ENCODE peak calls at places on chromosomes 11 and 22, in four cellular contexts. One of them, this sample, is unnamed.

GRCh38 chr22:18109410-18110193 is 1.0 kb upstream of the TUBA8 start:
- DNase-seq in breast epithelium: no peak
- DNase-seq in dorsolateral prefrontal cortex: no peak
- DNase-seq in effector memory CD4-positive, alpha-beta T cell: no peak
- DNase-seq in this sample: no peak

GRCh38 chr11:120601566-120601965 is 90.0 kb downstream of the GRIK4 start:
- DNase-seq in breast epithelium: no peak
- DNase-seq in dorsolateral prefrontal cortex: peak; percentile 18
- DNase-seq in effector memory CD4-positive, alpha-beta T cell: no peak
- DNase-seq in this sample: no peak

GRCh38 chr11:86145439-86146156 is 76.7 kb upstream of the PICALM start:
- DNase-seq in breast epithelium: no peak
- DNase-seq in effector memory CD4-positive, alpha-beta T cell: no peak
- DNase-seq in dorsolateral prefrontal cortex: no peak
- DNase-seq in this sample: no peak

GRCh38 chr22:37999640-38000272 is 15.4 kb upstream of the SOX10 start:
- DNase-seq in dorsolateral prefrontal cortex: no peak
- DNase-seq in breast epithelium: no peak
- DNase-seq in effector memory CD4-positive, alpha-beta T cell: no peak
- DNase-seq in this sample: no peak

GRCh38 chr11:61736310-61736709 is 16.1 kb upstream of the MYRF start:
- DNase-seq in breast epithelium: no peak
- DNase-seq in dorsolateral prefrontal cortex: peak; percentile 64
- DNase-seq in effector memory CD4-positive, alpha-beta T cell: no peak
- DNase-seq in this sample: no peak

GRCh38 chr11:120473486-120473885 is 38.1 kb upstream of the GRIK4 start:
- DNase-seq in dorsolateral prefrontal cortex: no peak
- DNase-seq in breast epithelium: no peak
- DNase-seq in effector memory CD4-positive, alpha-beta T cell: no peak
- DNase-seq in this sample: no peak

GRCh38 chr11:1310772-1311468 is 1.5 kb upstream of the TOLLIP start:
- DNase-seq in breast epithelium: no peak
- DNase-seq in dorsolateral prefrontal cortex: no peak
- DNase-seq in effector memory CD4-positive, alpha-beta T cell: peak; percentile 21
- DNase-seq in this sample: no peak

GRCh38 chr22:50599816-50600454 is 658 bp upstream of the MAPK8IP2 start:
- DNase-seq in dorsolateral prefrontal cortex: peak; percentile 53
- DNase-seq in effector memory CD4-positive, alpha-beta T cell: peak; percentile 31
- DNase-seq in breast epithelium: peak; percentile 66
- DNase-seq in this sample: no peak

GRCh38 chr22:42937164-42937854 is 77.6 kb downstream of the PACSIN2 start:
- DNase-seq in breast epithelium: peak; percentile 64
- DNase-seq in effector memory CD4-positive, alpha-beta T cell: no peak
- DNase-seq in dorsolateral prefrontal cortex: no peak
- DNase-seq in this sample: no peak

GRCh38 chr22:44086759-44087158 is 62.7 kb downstream of the PARVB start:
- DNase-seq in breast epithelium: no peak
- DNase-seq in dorsolateral prefrontal cortex: no peak
- DNase-seq in effector memory CD4-positive, alpha-beta T cell: no peak
- DNase-seq in this sample: no peak

GRCh38 chr11:117468888-117469287 is 141.2 kb downstream of the CEP164 start:
- DNase-seq in dorsolateral prefrontal cortex: no peak
- DNase-seq in effector memory CD4-positive, alpha-beta T cell: no peak
- DNase-seq in breast epithelium: no peak
- DNase-seq in this sample: no peak

GRCh38 chr11:111406091-111406490 is 27.0 kb upstream of the POU2AF1 start:
- DNase-seq in breast epithelium: no peak
- DNase-seq in effector memory CD4-positive, alpha-beta T cell: no peak
- DNase-seq in dorsolateral prefrontal cortex: no peak
- DNase-seq in this sample: no peak

GRCh38 chr22:19884954-19885751 is 30.5 kb upstream of the GNB1L start:
- DNase-seq in breast epithelium: no peak
- DNase-seq in dorsolateral prefrontal cortex: no peak
- DNase-seq in effector memory CD4-positive, alpha-beta T cell: no peak
- DNase-seq in this sample: no peak

GRCh38 chr11:125164422-125165110 is at the start of gene PKNOX2:
- DNase-seq in effector memory CD4-positive, alpha-beta T cell: peak; percentile 41
- DNase-seq in dorsolateral prefrontal cortex: peak; percentile 83
- DNase-seq in breast epithelium: peak; percentile 68
- DNase-seq in this sample: no peak

GRCh38 chr11:1668911-1669473 is 28.0 kb upstream of the KRTAP5-6 start:
- DNase-seq in dorsolateral prefrontal cortex: no peak
- DNase-seq in breast epithelium: no peak
- DNase-seq in effector memory CD4-positive, alpha-beta T cell: no peak
- DNase-seq in this sample: no peak

GRCh38 chr11:12787847-12788246 is 113.6 kb downstream of the TEAD1 start:
- DNase-seq in dorsolateral prefrontal cortex: no peak
- DNase-seq in breast epithelium: no peak
- DNase-seq in effector memory CD4-positive, alpha-beta T cell: no peak
- DNase-seq in this sample: peak; percentile 25

GRCh38 chr22:20267441-20268288 is 453 bp downstream of the RTN4R start:
- DNase-seq in effector memory CD4-positive, alpha-beta T cell: no peak
- DNase-seq in breast epithelium: no peak
- DNase-seq in dorsolateral prefrontal cortex: no peak
- DNase-seq in this sample: no peak

GRCh38 chr11:126768702-126769101 is 231.9 kb downstream of the KIRREL3 start:
- DNase-seq in dorsolateral prefrontal cortex: no peak
- DNase-seq in effector memory CD4-positive, alpha-beta T cell: no peak
- DNase-seq in breast epithelium: no peak
- DNase-seq in this sample: no peak

GRCh38 chr11:81104051-81104450 is 1629.6 kb downstream of the FAM181B start:
- DNase-seq in effector memory CD4-positive, alpha-beta T cell: no peak
- DNase-seq in breast epithelium: no peak
- DNase-seq in dorsolateral prefrontal cortex: no peak
- DNase-seq in this sample: no peak

GRCh38 chr11:2778630-2779498 is 79.1 kb upstream of the KCNQ1OT1 start:
- DNase-seq in breast epithelium: peak; percentile 67
- DNase-seq in dorsolateral prefrontal cortex: peak; percentile 85
- DNase-seq in effector memory CD4-positive, alpha-beta T cell: no peak
- DNase-seq in this sample: peak; percentile 90

GRCh38 chr22:44461614-44462013 is 36.4 kb downstream of the RTL6 start:
- DNase-seq in effector memory CD4-positive, alpha-beta T cell: no peak
- DNase-seq in dorsolateral prefrontal cortex: no peak
- DNase-seq in breast epithelium: no peak
- DNase-seq in this sample: peak; percentile 19

GRCh38 chr11:110716361-110716760 is 4.1 kb upstream of the ARHGAP20 start:
- DNase-seq in effector memory CD4-positive, alpha-beta T cell: no peak
- DNase-seq in breast epithelium: no peak
- DNase-seq in dorsolateral prefrontal cortex: no peak
- DNase-seq in this sample: no peak

GRCh38 chr22:35523167-35523928 is 17.3 kb upstream of the RASD2 start:
- DNase-seq in effector memory CD4-positive, alpha-beta T cell: no peak
- DNase-seq in breast epithelium: no peak
- DNase-seq in dorsolateral prefrontal cortex: no peak
- DNase-seq in this sample: no peak

GRCh38 chr11:17012712-17013547 is 1.3 kb downstream of the PLEKHA7 start:
- DNase-seq in effector memory CD4-positive, alpha-beta T cell: no peak
- DNase-seq in dorsolateral prefrontal cortex: peak; percentile 43
- DNase-seq in breast epithelium: no peak
- DNase-seq in this sample: no peak

GRCh38 chr11:484616-485015 is 22.4 kb downstream of the RNH1 start:
- DNase-seq in dorsolateral prefrontal cortex: no peak
- DNase-seq in effector memory CD4-positive, alpha-beta T cell: no peak
- DNase-seq in breast epithelium: no peak
- DNase-seq in this sample: no peak

GRCh38 chr11:65425105-65425970 is 2.7 kb downstream of the NEAT1 start:
- DNase-seq in dorsolateral prefrontal cortex: peak; percentile 33
- DNase-seq in breast epithelium: peak; percentile 51
- DNase-seq in effector memory CD4-positive, alpha-beta T cell: peak; percentile 84
- DNase-seq in this sample: peak; percentile 89

GRCh38 chr11:131897976-131898375 is 527.6 kb downstream of the NTM start:
- DNase-seq in dorsolateral prefrontal cortex: no peak
- DNase-seq in effector memory CD4-positive, alpha-beta T cell: no peak
- DNase-seq in breast epithelium: no peak
- DNase-seq in this sample: no peak

This sample was measured in vagina.